ENCODE peak calls at places on chromosomes 16 and 17, in five cellular contexts. M is sciatic nerve, K is NCI-H345, U is anterior cingulate cortex, O is HuH-7.5. Q is an unnamed sample.

GRCh38 chr17:47704116-47704515 is 10.2 kb downstream of the TBKBP1 start:
- DNase-seq in M (no peak), K (no peak), U (no peak), O (no peak), Q (no peak)

GRCh38 chr17:57092779-57093178 is 7.7 kb downstream of the AKAP1 start:
- DNase-seq in M (no peak), K (no peak), U (no peak), O (no peak), Q (no peak)

GRCh38 chr17:21288581-21289017 is 4.1 kb downstream of the MAP2K3 start:
- DNase-seq in M (no peak), K (no peak), U (no peak), O (no peak), Q (no peak)

GRCh38 chr17:7774037-7774659 is 56.6 kb downstream of the DNAH2 start:
- DNase-seq in M (no peak), K (no peak), U (no peak), O (peak), Q (no peak)

GRCh38 chr16:81797443-81797842 is 18.4 kb downstream of the PLCG2 start:
- DNase-seq in M (no peak), K (no peak), U (no peak), O (no peak), Q (no peak)

GRCh38 chr17:76968707-76969597 is 100.7 kb downstream of the MGAT5B start:
- DNase-seq in M (no peak), K (peak), U (no peak), O (no peak), Q (peak)

GRCh38 chr17:4617590-4618356 is 23.7 kb downstream of the ALOX15 start:
- DNase-seq in M (no peak), K (no peak), U (no peak), O (no peak), Q (no peak)

GRCh38 chr16:48949636-48950035 is 332.0 kb downstream of the CBLN1 start:
- DNase-seq in M (no peak), K (no peak), U (no peak), O (no peak), Q (no peak)

GRCh38 chr16:89921131-89921698 is 1.9 kb upstream of the TUBB3 start:
- DNase-seq in M (no peak), K (no peak), U (no peak), O (peak), Q (no peak)

GRCh38 chr16:87172632-87173031 is 144.6 kb downstream of the C16orf95 start:
- DNase-seq in M (no peak), K (no peak), U (no peak), O (no peak), Q (no peak)

GRCh38 chr17:37490638-37491614 is 1.2 kb downstream of the DUSP14 start:
- DNase-seq in M (peak), K (no peak), U (no peak), O (peak), Q (peak)

GRCh38 chr17:80204626-80205468 is 15.3 kb downstream of the SGSH start:
- DNase-seq in M (no peak), K (no peak), U (no peak), O (no peak), Q (no peak)

GRCh38 chr17:79668344-79669250 is 57.7 kb upstream of the RBFOX3 start:
- DNase-seq in M (no peak), K (no peak), U (no peak), O (no peak), Q (no peak)

GRCh38 chr16:83117810-83118209 is 491.0 kb downstream of the CDH13 start:
- DNase-seq in M (no peak), K (no peak), U (no peak), O (no peak), Q (no peak)

GRCh38 chr17:20989991-20990855 is 52.6 kb downstream of the USP22 start:
- DNase-seq in M (peak), K (no peak), U (no peak), O (no peak), Q (no peak)

GRCh38 chr17:7932483-7932891 is 481 bp downstream of the CNTROB start:
- DNase-seq in M (peak), K (no peak), U (peak), O (no peak), Q (peak)

GRCh38 chr17:21277332-21277731 is 7.2 kb upstream of the MAP2K3 start:
- DNase-seq in M (no peak), K (no peak), U (no peak), O (no peak), Q (no peak)

GRCh38 chr17:56690441-56691291 is 97.2 kb downstream of the NOG start:
- DNase-seq in M (no peak), K (no peak), U (no peak), O (no peak), Q (no peak)

GRCh38 chr17:79609616-79610150 is 1.2 kb downstream of the RBFOX3 start:
- DNase-seq in M (no peak), K (no peak), U (no peak), O (no peak), Q (no peak)

GRCh38 chr17:13601317-13601775 is 383 bp downstream of the HS3ST3A1 start:
- DNase-seq in M (no peak), K (no peak), U (no peak), O (peak), Q (no peak)

GRCh38 chr16:55480228-55480655 is 1.2 kb downstream of the MMP2 start:
- DNase-seq in M (peak), K (no peak), U (peak), O (no peak), Q (no peak)

GRCh38 chr16:84013787-84014569 is 28.6 kb downstream of the SLC38A8 start:
- DNase-seq in M (no peak), K (peak), U (no peak), O (peak), Q (peak)

GRCh38 chr16:84292032-84292431 is 2.6 kb upstream of the WFDC1 start:
- DNase-seq in M (no peak), K (peak), U (no peak), O (no peak), Q (no peak)

GRCh38 chr17:76897023-76897422 is 28.8 kb downstream of the MGAT5B start:
- DNase-seq in M (no peak), K (no peak), U (no peak), O (no peak), Q (no peak)

GRCh38 chr17:82400830-82401229 is 17.3 kb upstream of the HEXD start:
- DNase-seq in M (no peak), K (no peak), U (peak), O (no peak), Q (no peak)

GRCh38 chr17:9982159-9982558 is 77.1 kb upstream of the RCVRN start:
- DNase-seq in M (no peak), K (no peak), U (no peak), O (no peak), Q (peak)

GRCh38 chr16:52491216-52491615 is 55.7 kb downstream of the TOX3 start:
- DNase-seq in M (no peak), K (no peak), U (no peak), O (no peak), Q (no peak)

GRCh38 chr17:48960834-48961515 is 7.4 kb downstream of the GIP start:
- DNase-seq in M (no peak), K (no peak), U (no peak), O (no peak), Q (no peak)

GRCh38 chr17:61833536-61834203 is 29.7 kb downstream of the BRIP1 start:
- DNase-seq in M (no peak), K (no peak), U (no peak), O (peak), Q (no peak)

GRCh38 chr16:84507011-84507982 is 2.8 kb upstream of the MEAK7 start:
- DNase-seq in M (peak), K (no peak), U (no peak), O (no peak), Q (no peak)

GRCh38 chr17:21042434-21043295 is at the start of gene USP22:
- DNase-seq in M (no peak), K (no peak), U (no peak), O (peak), Q (peak)

GRCh38 chr17:64328875-64329405 is 61.7 kb downstream of the PECAM1 start:
- DNase-seq in M (no peak), K (no peak), U (no peak), O (no peak), Q (no peak)

GRCh38 chr16:8919934-8920465 is 37.8 kb downstream of the LITAFD start:
- DNase-seq in M (no peak), K (no peak), U (no peak), O (no peak), Q (no peak)

GRCh38 chr16:81774348-81774747 is 4.7 kb upstream of the PLCG2 start:
- DNase-seq in M (no peak), K (no peak), U (no peak), O (no peak), Q (no peak)

GRCh38 chr16:54370653-54371052 is 84.1 kb upstream of the IRX3 start:
- DNase-seq in M (no peak), K (no peak), U (no peak), O (no peak), Q (no peak)

GRCh38 chr17:43366809-43367587 is 31.8 kb upstream of the ARL4D start:
- DNase-seq in M (no peak), K (no peak), U (no peak), O (no peak), Q (no peak)